ENCODE peak calls at places on chromosome 7, in seven cellular contexts. V is Peyer's patch, H is HCT116, P is bronchial epithelial cell, Z is fibroblast of mammary gland, K is uterus, C is coronary artery. X is an unnamed sample.
A peak's percentile ranks its signal among the peaks of the same experiment; 100 is the strongest.

GRCh38 chr7:6529643-6530042 is 21.6 kb downstream of the GRID2IP start:
- DNase-seq in V (no peak), P (no peak), Z (no peak), K (no peak), C (no peak), H (no peak), X (no peak)

GRCh38 chr7:26097837-26098668 is 53.9 kb upstream of the NFE2L3 start:
- DNase-seq in V (no peak), C (no peak), P (peak; percentile 21), Z (no peak), H (no peak), K (no peak), X (no peak)

GRCh38 chr7:127882313-127882920 is 148.8 kb downstream of the LRRC4 start:
- DNase-seq in H (no peak), C (no peak), V (no peak), K (no peak), Z (no peak), P (no peak), X (no peak)

GRCh38 chr7:48635796-48636195 is 288.6 kb upstream of the CDC14C start:
- DNase-seq in H (no peak), K (no peak), V (no peak), P (no peak), Z (no peak), C (no peak), X (no peak)

GRCh38 chr7:140719711-140720110 is 23.2 kb downstream of the NDUFB2 start:
- DNase-seq in P (peak; percentile 5), Z (peak; percentile 32), K (no peak), H (no peak), V (no peak), C (no peak), X (no peak)

GRCh38 chr7:29488977-29489376 is 74.7 kb upstream of the PRR15 start:
- DNase-seq in P (peak; percentile 50), H (no peak), C (no peak), K (no peak), V (no peak), Z (peak; percentile 68), X (no peak)

GRCh38 chr7:134031835-134032617 is 95.1 kb upstream of the LRGUK start:
- DNase-seq in H (no peak), V (no peak), P (peak; percentile 20), Z (peak; percentile 4), C (no peak), K (no peak), X (no peak)

GRCh38 chr7:81584667-81585066 is 185.2 kb downstream of the HGF start:
- DNase-seq in C (no peak), K (no peak), P (no peak), H (no peak), V (no peak), Z (peak; percentile 63), X (no peak)

GRCh38 chr7:49174396-49174795 is 250.0 kb downstream of the CDC14C start:
- DNase-seq in Z (peak; percentile 11), C (no peak), V (no peak), P (peak; percentile 78), K (no peak), H (no peak), X (no peak)

GRCh38 chr7:149297034-149297755 is 35.2 kb downstream of the ZNF783 start:
- DNase-seq in K (no peak), H (no peak), C (no peak), V (peak; percentile 21), Z (no peak), P (no peak), X (no peak)

GRCh38 chr7:157801109-157801508 is 464.3 kb downstream of the DNAJB6 start:
- DNase-seq in K (no peak), Z (no peak), P (no peak), V (no peak), H (no peak), C (no peak), X (no peak)

GRCh38 chr7:134997214-134997885 is 11.0 kb downstream of the AGBL3 start:
- DNase-seq in H (no peak), C (no peak), P (no peak), Z (no peak), V (no peak), K (no peak), X (no peak)

GRCh38 chr7:129829677-129830631 is 122.8 kb downstream of the UBE2H start:
- DNase-seq in K (peak; percentile 73), Z (peak; percentile 86), C (no peak), H (peak; percentile 66), P (peak; percentile 71), V (peak; percentile 87), X (peak; percentile 68)

GRCh38 chr7:42238709-42239395 is 1.8 kb upstream of the GLI3 start:
- DNase-seq in Z (peak; percentile 87), H (no peak), P (peak; percentile 69), C (no peak), K (peak; percentile 84), V (no peak), X (no peak)

GRCh38 chr7:131948434-131949053 is 392.1 kb upstream of the PODXL start:
- DNase-seq in H (no peak), K (no peak), C (peak; percentile 50), P (peak; percentile 30), Z (peak; percentile 33), V (peak; percentile 72), X (no peak)

GRCh38 chr7:82360591-82361386 is 82.8 kb downstream of the CACNA2D1 start:
- DNase-seq in Z (no peak), K (no peak), H (no peak), C (no peak), V (no peak), P (no peak), X (no peak)

GRCh38 chr7:124033093-124033806 is 383 bp upstream of the TMEM229A start:
- DNase-seq in K (no peak), C (no peak), V (peak; percentile 64), Z (no peak), P (no peak), H (no peak), X (peak; percentile 12)

GRCh38 chr7:143285806-143286521 is 1.2 kb downstream of the TMEM139 start:
- DNase-seq in C (no peak), H (no peak), K (no peak), Z (no peak), P (no peak), V (no peak), X (no peak)

GRCh38 chr7:69859342-69859741 is 261.1 kb downstream of the AUTS2 start:
- DNase-seq in P (no peak), H (no peak), K (no peak), Z (no peak), C (no peak), V (no peak), X (no peak)

GRCh38 chr7:34165927-34166550 is 260.7 kb downstream of the BMPER start:
- DNase-seq in P (peak; percentile 51), C (no peak), V (no peak), Z (peak; percentile 72), K (no peak), H (peak; percentile 7), X (no peak)

GRCh38 chr7:43135129-43135528 is 22.7 kb downstream of the HECW1 start:
- DNase-seq in K (no peak), H (peak; percentile 48), Z (no peak), C (no peak), P (peak; percentile 68), V (no peak), X (no peak)

GRCh38 chr7:98681951-98682350 is 64.9 kb downstream of the NPTX2 start:
- DNase-seq in V (no peak), P (no peak), K (no peak), Z (no peak), C (no peak), H (no peak), X (no peak)

GRCh38 chr7:149430197-149430596 is 30.7 kb downstream of the ZNF777 start:
- DNase-seq in V (no peak), P (no peak), K (no peak), Z (no peak), H (no peak), C (no peak), X (no peak)

GRCh38 chr7:135253851-135254815 is 20.5 kb downstream of the STRA8 start:
- DNase-seq in P (peak; percentile 80), V (peak; percentile 57), Z (peak; percentile 79), K (peak; percentile 51), H (peak; percentile 29), C (peak; percentile 88), X (no peak)

GRCh38 chr7:139321071-139321745 is 19.9 kb upstream of the FMC1 start:
- DNase-seq in K (no peak), P (peak; percentile 33), C (no peak), V (no peak), Z (peak; percentile 55), H (no peak), X (peak; percentile 27)
- TF ChIP-seq CTCF in K (no peak), P (peak; percentile 50), C (no peak), V (peak; percentile 28), Z (peak; percentile 55), H (peak; percentile 29), X (peak; percentile 34)

DNA sequence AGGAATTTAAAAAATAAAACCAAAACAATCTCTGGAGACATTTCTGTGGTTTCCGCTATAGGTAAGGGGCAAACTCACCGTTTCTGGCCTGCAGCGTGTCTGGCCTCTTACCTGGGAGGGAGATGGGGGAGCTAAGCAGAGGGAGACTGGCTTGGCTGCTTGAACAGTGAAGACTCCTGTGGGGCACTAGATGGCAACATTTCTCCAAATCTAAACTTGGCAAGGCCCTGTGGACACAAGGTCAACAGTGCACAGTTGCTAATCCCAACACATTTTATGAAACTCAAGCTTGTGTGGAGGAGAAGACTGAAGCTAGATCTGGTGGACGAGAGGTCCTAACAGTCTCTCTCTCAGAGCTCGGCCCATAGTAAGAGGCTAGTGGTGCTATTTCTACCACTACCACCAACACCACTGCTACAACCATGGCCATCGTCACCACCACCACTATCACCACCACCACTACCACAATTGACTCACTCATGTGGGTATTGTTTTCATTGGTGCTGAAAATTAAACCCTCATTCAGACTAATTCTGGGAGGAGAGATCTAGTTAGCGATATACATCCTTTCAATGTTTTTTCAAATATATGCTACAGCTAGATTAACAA is 28.4 kb upstream of the CDHR3 start:
- DNase-seq in Z (peak; percentile 80), P (peak; percentile 7), H (peak; percentile 7), K (peak; percentile 36), V (no peak), C (no peak), X (no peak)
- TF ChIP-seq CTCF in Z (peak; percentile 51), P (no peak), H (peak; percentile 29), K (no peak), V (peak; percentile 27), C (no peak), X (no peak)

DNA sequence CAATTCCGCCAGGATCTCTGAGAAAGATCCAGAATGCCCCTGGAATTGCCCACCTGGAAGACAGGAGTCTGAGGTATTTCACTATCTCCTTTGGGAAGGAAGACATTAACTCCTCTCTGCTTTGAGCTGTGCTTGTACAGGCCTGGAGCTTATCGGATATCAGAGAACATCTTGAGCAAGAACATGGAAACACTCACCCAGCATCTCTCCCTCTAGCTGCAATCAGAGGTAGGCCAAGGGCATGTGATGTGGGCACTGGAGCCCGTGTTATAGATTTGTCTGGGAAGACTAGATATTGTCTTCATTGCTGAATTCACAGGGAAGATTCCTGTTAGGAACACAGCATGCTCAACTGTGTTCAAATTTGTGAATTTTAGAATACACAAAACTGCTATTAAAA is 233.9 kb downstream of the PHF14 start:
- DNase-seq in P (no peak), Z (no peak), C (no peak), H (no peak), K (no peak), V (no peak), X (no peak)
- TF ChIP-seq CTCF in P (no peak), Z (peak; percentile 9), C (no peak), H (no peak), K (no peak), V (no peak), X (no peak)

DNA sequence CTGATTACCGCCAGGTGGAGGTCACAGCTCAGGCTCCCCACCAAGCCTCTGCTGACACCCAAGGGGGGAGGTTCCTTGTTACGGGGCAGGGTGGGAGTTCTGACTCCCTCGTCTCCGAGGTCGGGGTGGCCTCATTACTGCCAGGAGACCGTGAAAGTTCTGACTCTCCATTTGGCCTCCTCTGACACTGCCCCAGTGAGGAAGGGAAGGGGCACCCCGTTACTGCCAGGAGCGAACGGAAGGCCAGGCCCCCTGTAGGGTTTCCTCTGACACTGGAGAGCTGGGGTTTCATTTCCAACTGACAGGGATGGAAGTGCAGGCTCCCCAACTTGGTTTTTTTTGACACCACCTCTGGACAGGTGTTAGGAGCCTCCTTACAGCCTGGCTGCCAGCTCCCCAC is 138.1 kb upstream of the EEPD1 start:
- DNase-seq in P (no peak), C (no peak), V (no peak), H (no peak), K (no peak), Z (no peak), X (no peak)
- TF ChIP-seq CTCF in P (no peak), C (no peak), V (no peak), H (no peak), K (no peak), Z (no peak), X (no peak)